ENCODE peak calls at places on chromosomes 7 and 10, in ten cellular contexts. R, X, E, Z, M, P, I, G, J and Q are unnamed samples.

GRCh38 chr7:83640731-83641533 is 8.0 kb downstream of the SEMA3E start:
- DNase-seq in R (no peak), X (no peak), E (no peak), Z (no peak), M (no peak), P (no peak), I (no peak), G (no peak), J (no peak), Q (no peak)

GRCh38 chr7:96314402-96315108 is 7.3 kb downstream of the SLC25A13 start:
- DNase-seq in R (no peak), X (no peak), E (no peak), Z (no peak), M (no peak), P (no peak), I (peak; percentile 35), G (no peak), J (no peak), Q (no peak)

GRCh38 chr7:71871446-71871845 is 540.7 kb downstream of the CALN1 start:
- DNase-seq in R (no peak), X (no peak), E (no peak), Z (no peak), M (no peak), P (no peak), I (no peak), G (no peak), J (no peak), Q (no peak)

GRCh38 chr10:31707578-31708411 is 220.8 kb downstream of the ARHGAP12 start:
- DNase-seq in R (no peak), X (no peak), E (no peak), Z (no peak), M (peak; percentile 42), P (peak; percentile 73), I (peak; percentile 68), G (no peak), J (no peak), Q (no peak)

GRCh38 chr7:81462672-81463071 is 307.2 kb downstream of the HGF start:
- DNase-seq in R (no peak), X (no peak), E (no peak), Z (no peak), M (no peak), P (no peak), I (no peak), G (no peak), J (no peak), Q (no peak)

GRCh38 chr10:72257051-72257892 is 16.5 kb upstream of the DDIT4 start:
- DNase-seq in R (no peak), X (no peak), E (no peak), Z (no peak), M (peak; percentile 44), P (no peak), I (no peak), G (no peak), J (no peak), Q (no peak)

GRCh38 chr10:120715214-120715613 is 135.9 kb upstream of the WDR11 start:
- DNase-seq in R (no peak), X (no peak), E (no peak), Z (no peak), M (no peak), P (no peak), I (no peak), G (no peak), J (no peak), Q (no peak)

GRCh38 chr10:16944081-16944922 is 127.1 kb upstream of the RSU1 start:
- DNase-seq in R (no peak), X (no peak), E (no peak), Z (no peak), M (no peak), P (no peak), I (no peak), G (no peak), J (no peak), Q (no peak)

GRCh38 chr10:44419790-44420549 is 35.1 kb upstream of the CXCL12 start:
- DNase-seq in R (no peak), X (no peak), E (no peak), Z (no peak), M (no peak), P (no peak), I (no peak), G (no peak), J (no peak), Q (no peak)

GRCh38 chr10:58820862-58821559 is 308.3 kb downstream of the BICC1 start:
- DNase-seq in R (no peak), X (no peak), E (no peak), Z (no peak), M (no peak), P (no peak), I (peak; percentile 69), G (no peak), J (no peak), Q (no peak)